ENCODE peak calls at places on chromosomes 16 and 17, in seven cellular contexts. Y, J, C, E, B, T and G are unnamed samples.

GRCh38 chr16:76583466-76583865 is 306.3 kb downstream of the CNTNAP4 start:
- DNase-seq in Y (peak; percentile 6), J (no peak), C (no peak), E (no peak), B (no peak), T (peak; percentile 17), G (no peak)

GRCh38 chr17:79495665-79496064 is 115.2 kb downstream of the RBFOX3 start:
- DNase-seq in Y (no peak), J (no peak), C (no peak), E (no peak), B (no peak), T (no peak), G (no peak)

GRCh38 chr16:50587543-50587942 is 39.3 kb downstream of the NKD1 start:
- DNase-seq in Y (no peak), J (no peak), C (no peak), E (no peak), B (no peak), T (no peak), G (no peak)

GRCh38 chr16:14289692-14290340 is 218.7 kb downstream of the MRTFB start:
- DNase-seq in Y (no peak), J (peak; percentile 64), C (no peak), E (no peak), B (no peak), T (no peak), G (peak; percentile 32)

GRCh38 chr17:18955009-18955408 is 3.0 kb downstream of the SLC5A10 start:
- DNase-seq in Y (no peak), J (no peak), C (no peak), E (no peak), B (no peak), T (no peak), G (no peak)

GRCh38 chr16:84323626-84324025 is 28.9 kb downstream of the WFDC1 start:
- DNase-seq in Y (no peak), J (no peak), C (no peak), E (no peak), B (no peak), T (no peak), G (no peak)

GRCh38 chr17:58219789-58220183 is 731 bp upstream of the MKS1 start:
- DNase-seq in Y (no peak), J (no peak), C (no peak), E (no peak), B (no peak), T (no peak), G (no peak)

GRCh38 chr17:74599531-74599939 is 7.5 kb upstream of the CD300LD start:
- DNase-seq in Y (no peak), J (peak; percentile 41), C (no peak), E (no peak), B (no peak), T (no peak), G (no peak)

GRCh38 chr17:47836601-47837000 is 4.5 kb downstream of the SCRN2 start:
- DNase-seq in Y (no peak), J (no peak), C (no peak), E (no peak), B (no peak), T (no peak), G (no peak)

GRCh38 chr16:7160093-7160492 is 172.6 kb upstream of the RBFOX1 start:
- DNase-seq in Y (no peak), J (no peak), C (no peak), E (no peak), B (no peak), T (no peak), G (no peak)

GRCh38 chr17:7240375-7240774 is 1.1 kb upstream of the PHF23 start:
- DNase-seq in Y (no peak), J (peak; percentile 40), C (no peak), E (no peak), B (no peak), T (no peak), G (no peak)

GRCh38 chr17:44979426-44980273 is 11.5 kb upstream of the C1QL1 start:
- DNase-seq in Y (peak; percentile 28), J (no peak), C (no peak), E (no peak), B (no peak), T (no peak), G (no peak)

GRCh38 chr16:54921229-54921824 is 9.3 kb upstream of the IRX5 start:
- DNase-seq in Y (no peak), J (peak; percentile 12), C (no peak), E (no peak), B (no peak), T (peak; percentile 13), G (no peak)

GRCh38 chr17:3904486-3904885 is 11.6 kb upstream of the CAMKK1 start:
- DNase-seq in Y (no peak), J (no peak), C (no peak), E (no peak), B (no peak), T (no peak), G (no peak)

GRCh38 chr17:69590690-69591089 is 176.2 kb downstream of the MAP2K6 start:
- DNase-seq in Y (no peak), J (no peak), C (no peak), E (no peak), B (no peak), T (peak; percentile 28), G (no peak)

GRCh38 chr17:77728022-77728671 is 230.4 kb upstream of the TNRC6C start:
- DNase-seq in Y (peak; percentile 73), J (no peak), C (no peak), E (no peak), B (no peak), T (peak; percentile 51), G (no peak)

GRCh38 chr16:80300456-80300855 is 240.3 kb upstream of the DYNLRB2 start:
- DNase-seq in Y (no peak), J (no peak), C (no peak), E (no peak), B (no peak), T (no peak), G (no peak)

GRCh38 chr17:7133424-7133823 is 18.8 kb upstream of the ASGR2 start:
- DNase-seq in Y (peak; percentile 38), J (peak; percentile 52), C (peak; percentile 21), E (peak; percentile 8), B (no peak), T (peak; percentile 32), G (peak; percentile 35)

GRCh38 chr16:69703638-69704037 is 22.7 kb downstream of the NQO1 start:
- DNase-seq in Y (no peak), J (no peak), C (no peak), E (no peak), B (no peak), T (peak; percentile 46), G (no peak)